ENCODE peak calls at places on chromosomes 16 and 17, in six cellular contexts. K, O, G, R, X and B are unnamed samples. For H3K27me3, the result is how much of the 10 kb centered on the place peaks cover.

GRCh38 chr16:88499836-88500251 is 46.8 kb downstream of the ZFPM1 start:
- DNase-seq in K (no peak), O (no peak), G (no peak), R (no peak), X (no peak), B (no peak)

GRCh38 chr16:78768226-78768625 is 668.8 kb downstream of the WWOX start:
- DNase-seq in K (no peak), O (no peak), G (no peak), R (no peak), X (no peak), B (no peak)

GRCh38 chr17:35900280-35900679 is 20.1 kb upstream of the CCL5 start:
- DNase-seq in K (no peak), O (no peak), G (no peak), R (no peak), X (no peak), B (no peak)

GRCh38 chr17:59370580-59371299 is 39.3 kb downstream of the YPEL2 start:
- DNase-seq in K (peak), O (no peak), G (no peak), R (no peak), X (no peak), B (no peak)

GRCh38 chr17:57876866-57877237 is 27.0 kb upstream of the MRPS23 start:
- DNase-seq in K (no peak), O (no peak), G (no peak), R (no peak), X (no peak), B (no peak)

GRCh38 chr16:2664522-2665096 is 17.7 kb upstream of the KCTD5 start:
- DNase-seq in K (no peak), O (peak), G (no peak), R (no peak), X (no peak), B (no peak)

GRCh38 chr16:20674684-20675487 is 22.6 kb downstream of the ACSM1 start:
- DNase-seq in K (no peak), O (peak), G (no peak), R (no peak), X (no peak), B (no peak)

GRCh38 chr16:69311533-69312388 is 611 bp downstream of the VPS4A start:
- DNase-seq in K (peak), O (peak), G (peak), R (no peak), X (no peak), B (peak)

GRCh38 chr17:67469208-67469980 is 92.3 kb downstream of the PITPNC1 start:
- DNase-seq in K (no peak), O (no peak), G (no peak), R (no peak), X (no peak), B (no peak)

GRCh38 chr17:65537845-65538678 is 23.4 kb downstream of the AXIN2 start:
- DNase-seq in K (no peak), O (no peak), G (peak), R (no peak), X (no peak), B (no peak)

GRCh38 chr16:77945126-77945525 is 77.2 kb upstream of the CLEC3A start:
- DNase-seq in K (no peak), O (no peak), G (no peak), R (no peak), X (no peak), B (no peak)

GRCh38 chr17:1043601-1044251 is 46.8 kb downstream of the TIMM22 start:
- DNase-seq in K (no peak), O (no peak), G (peak), R (peak), X (no peak), B (peak)

GRCh38 chr16:65343556-65343955 is 221.7 kb upstream of the CDH11 start:
- DNase-seq in K (no peak), O (no peak), G (no peak), R (no peak), X (no peak), B (no peak)

GRCh38 chr17:17713839-17714238 is 32.6 kb downstream of the RAI1 start:
- DNase-seq in K (no peak), O (no peak), G (peak), R (no peak), X (no peak), B (peak)
- H3K27me3 ChIP-seq in K (under half), O (under half), G (under half), R (half or more), X (under half), B (under half)

GRCh38 chr17:44752953-44753861 is 5.6 kb upstream of the ADAM11 start:
- DNase-seq in K (no peak), O (no peak), G (peak), R (no peak), X (no peak), B (no peak)

GRCh38 chr17:44751806-44752205 is 7.0 kb upstream of the ADAM11 start:
- DNase-seq in K (no peak), O (no peak), G (no peak), R (no peak), X (no peak), B (no peak)

GRCh38 chr17:44751331-44751730 is 7.5 kb upstream of the ADAM11 start:
- DNase-seq in K (no peak), O (no peak), G (no peak), R (no peak), X (no peak), B (no peak)

GRCh38 chr17:44747566-44747965 is 11.2 kb upstream of the ADAM11 start:
- DNase-seq in K (no peak), O (no peak), G (no peak), R (no peak), X (no peak), B (no peak)

DNA sequence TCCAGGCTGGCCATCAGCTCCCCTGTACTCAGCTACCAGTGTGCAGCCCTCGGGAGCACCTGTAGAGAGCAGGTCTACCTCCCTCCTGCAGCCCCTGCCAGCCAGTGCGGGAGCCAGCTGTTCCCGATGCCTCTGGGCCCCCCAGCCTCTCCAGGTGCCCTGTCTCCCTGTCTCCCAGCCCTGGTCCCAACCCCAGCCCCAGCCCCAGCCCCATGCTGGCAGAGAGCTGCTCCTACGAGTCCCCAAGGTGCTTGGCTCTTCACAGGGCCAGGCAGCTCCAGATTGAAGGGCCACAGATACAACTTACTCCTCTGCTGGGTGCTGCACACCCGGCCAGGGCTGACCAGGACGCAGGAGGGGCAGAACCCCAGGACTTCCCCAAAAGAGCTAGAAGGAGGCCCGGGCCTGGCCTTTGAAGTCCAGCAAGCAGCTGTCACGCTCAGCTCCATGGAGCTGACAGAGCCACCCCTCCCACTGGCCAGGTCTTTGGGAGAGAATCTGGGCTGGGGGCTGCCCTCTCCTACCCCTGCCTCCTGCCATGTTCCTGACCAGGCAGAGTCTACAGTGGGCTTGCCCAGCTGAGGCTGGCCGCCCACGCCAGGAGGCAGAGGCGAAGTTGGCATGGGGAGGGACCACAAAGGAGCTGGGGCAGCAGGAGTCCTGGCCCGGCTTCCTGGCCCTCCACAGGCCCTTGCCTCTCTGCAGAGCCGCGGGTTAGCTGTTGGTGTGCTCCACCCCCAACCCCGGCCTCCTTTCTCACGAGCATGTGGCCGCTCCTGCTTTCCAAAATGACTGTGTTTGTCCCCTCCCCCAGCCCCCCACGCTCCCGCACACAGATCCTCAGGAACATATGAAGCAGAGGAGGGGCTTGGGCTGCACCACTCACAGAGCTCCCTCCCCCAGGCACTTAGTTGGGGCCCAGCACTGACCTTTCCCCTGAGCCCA is 9.4 kb upstream of the ADAM11 start:
- DNase-seq in K (no peak), O (no peak), G (no peak), R (no peak), X (no peak), B (no peak)
- H3K4me3 ChIP-seq in K (no peak), O (no peak), G (no peak), R (no peak), X (no peak), B (no peak)

DNA sequence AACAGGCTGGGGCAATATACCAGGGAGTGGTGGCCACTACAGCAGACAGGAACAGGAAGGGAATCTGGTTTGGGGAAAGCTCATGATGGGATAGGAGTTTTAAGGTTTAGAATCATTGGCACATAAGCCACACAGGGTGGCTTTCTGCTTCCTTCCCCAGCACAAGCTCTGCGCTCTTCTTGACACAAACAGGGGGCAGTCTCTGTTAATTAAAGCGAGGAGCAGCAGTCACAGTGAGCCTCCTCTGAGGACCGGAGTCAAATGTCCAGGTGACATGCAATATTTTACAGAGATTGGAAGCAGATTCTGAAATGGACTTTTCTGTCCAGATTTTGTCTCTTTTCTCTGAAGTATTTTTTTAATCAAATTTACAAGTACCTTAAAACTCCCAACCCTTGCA is 2.8 kb upstream of the SHISA9 start:
- DNase-seq in K (no peak), O (no peak), G (no peak), R (no peak), X (no peak), B (no peak)
- H3K27me3 ChIP-seq in K (half or more), O (under half), G (under half), R (under half), X (under half), B (under half)

DNA sequence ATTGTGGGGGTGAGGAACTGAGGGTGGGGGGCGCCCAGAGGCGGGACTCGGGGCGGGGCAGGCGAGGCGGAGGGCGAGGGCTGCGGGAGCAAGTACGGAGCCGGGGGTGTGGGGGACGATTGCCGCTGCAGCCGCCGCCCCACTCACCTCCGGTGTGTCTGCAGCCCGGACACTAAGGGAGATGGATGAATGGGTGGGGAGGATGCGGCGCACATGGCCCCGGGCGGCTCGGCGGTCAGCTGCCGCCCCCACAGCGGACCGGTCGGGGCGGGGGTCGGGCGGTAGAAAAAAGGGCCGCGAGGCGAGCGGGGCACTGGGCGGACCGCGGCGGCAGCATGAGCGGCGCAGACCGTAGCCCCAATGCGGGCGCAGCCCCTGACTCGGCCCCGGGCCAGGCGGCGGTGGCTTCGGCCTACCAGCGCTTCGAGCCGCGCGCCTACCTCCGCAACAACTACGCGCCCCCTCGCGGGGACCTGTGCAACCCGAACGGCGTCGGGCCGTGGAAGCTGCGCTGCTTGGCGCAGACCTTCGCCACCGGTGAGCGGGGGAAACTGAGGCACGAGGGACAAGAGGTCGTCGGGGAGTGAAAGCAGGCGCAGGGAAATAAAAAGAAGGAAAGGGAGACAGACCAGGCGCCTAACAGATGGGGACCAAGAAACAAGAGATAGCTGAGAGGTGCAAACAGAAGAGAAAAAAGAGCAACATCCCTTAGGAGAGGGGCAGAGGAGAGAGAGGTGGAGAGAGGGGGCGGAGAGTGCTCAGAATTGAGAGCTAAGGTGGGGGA is at the start of gene PNMT:
- DNase-seq in K (no peak), O (peak), G (peak), R (no peak), X (no peak), B (peak)
- H3K4me3 ChIP-seq in K (peak), O (peak), G (peak), R (peak), X (peak), B (peak)

GRCh38 chr17:78992542-78993212 is 13.0 kb upstream of the LGALS3BP start:
- DNase-seq in K (peak), O (peak), G (no peak), R (no peak), X (no peak), B (no peak)

GRCh38 chr17:78991017-78991783 is 11.5 kb upstream of the LGALS3BP start:
- DNase-seq in K (peak), O (no peak), G (peak), R (no peak), X (no peak), B (no peak)

GRCh38 chr17:78988152-78988551 is 8.4 kb upstream of the LGALS3BP start:
- DNase-seq in K (no peak), O (no peak), G (no peak), R (no peak), X (no peak), B (no peak)

GRCh38 chr17:78991906-78992532 is 12.3 kb upstream of the LGALS3BP start:
- DNase-seq in K (peak), O (no peak), G (peak), R (no peak), X (no peak), B (no peak)

GRCh38 chr17:78990349-78991016 is 10.8 kb upstream of the LGALS3BP start:
- DNase-seq in K (peak), O (no peak), G (peak), R (no peak), X (no peak), B (peak)
- H3K27me3 ChIP-seq in K (under half), O (under half), G (under half), R (under half), X (under half), B (under half)

DNA sequence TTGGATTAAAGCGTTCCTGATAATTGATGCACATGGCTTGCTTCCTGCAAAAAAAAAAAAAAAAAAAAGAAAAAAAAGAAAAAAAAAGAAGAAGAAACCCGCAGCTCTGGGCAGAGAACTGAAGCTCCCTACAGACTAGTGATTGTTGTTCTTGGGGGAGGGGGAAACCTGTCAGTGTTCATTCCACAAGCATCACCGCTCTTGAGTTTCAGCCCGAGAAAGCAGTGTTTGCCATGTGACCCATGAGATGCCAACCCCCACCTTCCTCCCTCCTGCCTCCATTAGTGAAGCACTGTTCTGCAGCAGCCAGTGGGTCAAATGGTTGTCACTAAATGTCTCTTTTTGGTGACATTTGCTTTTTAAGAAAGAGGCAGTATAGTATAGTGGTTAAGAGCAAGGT is 1.7 kb downstream of the USP43 start:
- DNase-seq in K (no peak), O (peak), G (no peak), R (no peak), X (no peak), B (no peak)
- H3K4me3 ChIP-seq in K (no peak), O (no peak), G (no peak), R (no peak), X (no peak), B (peak)

GRCh38 chr17:46821482-46822387 is 3.2 kb upstream of the WNT3 start:
- DNase-seq in K (no peak), O (no peak), G (no peak), R (no peak), X (no peak), B (no peak)
- H3K27me3 ChIP-seq in K (half or more), O (under half), G (half or more), R (half or more), X (half or more), B (half or more)

GRCh38 chr16:62033065-62033464 is 3.2 kb downstream of the CDH8 start:
- DNase-seq in K (no peak), O (no peak), G (no peak), R (no peak), X (no peak), B (no peak)
- H3K4me3 ChIP-seq in K (no peak), O (no peak), G (no peak), R (no peak), X (no peak), B (no peak)

DNA sequence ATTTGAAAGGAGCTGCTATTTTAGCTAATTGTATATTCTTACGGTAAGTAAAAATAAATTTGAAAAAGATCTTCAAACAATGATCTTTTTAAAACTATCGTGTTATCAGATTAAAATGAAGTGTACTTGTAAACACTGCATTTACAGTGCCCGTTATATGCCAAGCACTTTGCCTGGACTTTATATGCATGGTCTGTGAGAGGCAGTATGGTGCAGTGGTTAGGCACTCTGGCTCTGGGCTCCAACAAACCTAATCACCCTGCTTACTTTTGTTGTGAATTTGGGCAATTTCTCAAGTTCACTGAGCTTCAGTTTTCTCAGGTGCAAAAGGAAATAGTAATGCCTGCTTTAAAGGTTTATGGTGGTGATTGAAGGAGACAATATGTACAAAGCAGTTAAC is 1.4 kb downstream of the PMP22 start:
- DNase-seq in K (no peak), O (peak), G (no peak), R (no peak), X (no peak), B (no peak)
- H3K27me3 ChIP-seq in K (under half), O (under half), G (under half), R (under half), X (under half), B (under half)

DNA sequence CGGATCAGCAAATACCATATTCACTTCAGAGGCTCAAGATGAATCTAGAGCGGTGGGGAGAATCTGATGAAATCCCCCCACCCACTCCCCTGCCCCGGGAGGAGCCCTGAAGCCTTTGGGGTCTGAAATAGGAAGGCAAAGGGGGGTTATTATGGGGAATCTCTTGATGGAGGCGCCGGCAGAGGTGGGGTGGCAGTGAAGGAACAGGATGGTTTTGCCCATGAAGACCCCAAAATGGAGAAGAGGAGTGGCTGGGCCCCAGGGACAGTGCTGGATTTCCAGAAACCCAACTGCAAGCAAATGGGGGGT is 637 bp downstream of the WNT3 start:
- DNase-seq in K (no peak), O (no peak), G (no peak), R (no peak), X (no peak), B (no peak)
- H3K4me3 ChIP-seq in K (peak), O (no peak), G (no peak), R (no peak), X (no peak), B (no peak)